ENCODE peak calls at places on chromosomes 2 and 18, in nine cellular contexts. B is effector memory CD4-positive, alpha-beta T cell; X is heart right ventricle; Y is pancreas; G is trophoblast cell; I is ovary; D is lung; E is suprapubic skin; V is upper lobe of right lung. F is an unnamed sample.

GRCh38 chr2:74250189-74250631 is 51.8 kb downstream of the MTHFD2 start:
- DNase-seq in Y (no peak), E (no peak), I (peak; percentile 49), B (peak; percentile 20), V (peak; percentile 71), X (peak; percentile 36), G (peak; percentile 73), D (peak; percentile 39), F (peak; percentile 31)

GRCh38 chr2:36556847-36557246 is 41.1 kb downstream of the FEZ2 start:
- DNase-seq in I (no peak), B (no peak), V (no peak), Y (no peak), G (peak; percentile 50), D (no peak), X (no peak), E (no peak), F (no peak)

GRCh38 chr18:24200494-24200893 is 61.6 kb downstream of the CABYR start:
- DNase-seq in G (no peak), E (no peak), Y (no peak), I (no peak), X (no peak), V (no peak), B (no peak), D (no peak), F (no peak)

GRCh38 chr2:217262916-217263315 is 403.1 kb upstream of the TNP1 start:
- DNase-seq in X (no peak), D (no peak), V (no peak), Y (no peak), B (no peak), E (no peak), G (no peak), I (no peak), F (no peak)

GRCh38 chr18:35811896-35812295 is 160.6 kb upstream of the RMP24 start:
- DNase-seq in E (no peak), V (no peak), X (no peak), G (peak; percentile 8), Y (no peak), B (no peak), D (no peak), I (no peak), F (no peak)

GRCh38 chr18:9673296-9674251 is 34.5 kb upstream of the RAB31 start:
- DNase-seq in I (no peak), X (no peak), V (no peak), D (peak; percentile 80), B (no peak), G (peak; percentile 90), E (no peak), Y (peak; percentile 80), F (no peak)

GRCh38 chr2:17254421-17254820 is 263.8 kb downstream of the RAD51AP2 start:
- DNase-seq in D (no peak), G (peak; percentile 91), E (no peak), X (no peak), B (no peak), Y (no peak), V (no peak), I (no peak), F (no peak)

GRCh38 chr2:85580206-85580605 is 2.8 kb downstream of the VAMP8 start:
- DNase-seq in E (no peak), I (no peak), B (no peak), V (no peak), Y (no peak), D (no peak), G (no peak), X (no peak), F (no peak)

GRCh38 chr2:45765007-45765767 is 113.7 kb downstream of the PRKCE start:
- DNase-seq in I (no peak), Y (no peak), X (no peak), B (no peak), D (no peak), G (no peak), E (no peak), V (no peak), F (no peak)

GRCh38 chr18:14945286-14945685 is 197.3 kb downstream of the ANKRD30B start:
- DNase-seq in V (no peak), E (no peak), X (no peak), G (no peak), D (no peak), I (no peak), B (no peak), Y (no peak), F (no peak)

GRCh38 chr18:14944838-14945237 is 196.9 kb downstream of the ANKRD30B start:
- DNase-seq in G (no peak), B (no peak), I (no peak), X (no peak), Y (no peak), E (no peak), V (no peak), D (no peak), F (no peak)

GRCh38 chr18:14947482-14948162 is 199.7 kb downstream of the ANKRD30B start:
- DNase-seq in D (no peak), V (no peak), E (no peak), G (no peak), X (no peak), I (no peak), Y (no peak), B (no peak), F (no peak)

GRCh38 chr18:14943967-14944636 is 196.1 kb downstream of the ANKRD30B start:
- DNase-seq in E (no peak), G (no peak), Y (no peak), B (no peak), D (no peak), X (no peak), I (no peak), V (no peak), F (no peak)

GRCh38 chr18:14945984-14946383 is 198.0 kb downstream of the ANKRD30B start:
- DNase-seq in V (no peak), B (no peak), D (no peak), E (no peak), I (no peak), G (no peak), X (no peak), Y (no peak), F (no peak)
- H3K4me1 ChIP-seq in V (no peaks in the 10 kb centered on the region), B (no peaks in the 10 kb centered on the region), D (no peaks in the 10 kb centered on the region), E (no peaks in the 10 kb centered on the region), I (no peaks in the 10 kb centered on the region), G (no peaks in the 10 kb centered on the region), X (no peaks in the 10 kb centered on the region), Y (no peaks in the 10 kb centered on the region), F (no peaks in the 10 kb centered on the region)

GRCh38 chr2:60445684-60446184 is 107.7 kb downstream of the BCL11A start:
- DNase-seq in B (no peak), G (no peak), D (no peak), I (no peak), Y (no peak), V (no peak), X (no peak), E (no peak), F (no peak)
- H3K4me1 ChIP-seq in B (no peaks in the 10 kb centered on the region), G (no peaks in the 10 kb centered on the region), D (no peaks in the 10 kb centered on the region), I (no peaks in the 10 kb centered on the region), Y (no peaks in the 10 kb centered on the region), V (no peaks in the 10 kb centered on the region), X (peaks cover 8% of the 10 kb centered on the region), E (peaks cover 23% of the 10 kb centered on the region), F (no peaks in the 10 kb centered on the region)

DNA sequence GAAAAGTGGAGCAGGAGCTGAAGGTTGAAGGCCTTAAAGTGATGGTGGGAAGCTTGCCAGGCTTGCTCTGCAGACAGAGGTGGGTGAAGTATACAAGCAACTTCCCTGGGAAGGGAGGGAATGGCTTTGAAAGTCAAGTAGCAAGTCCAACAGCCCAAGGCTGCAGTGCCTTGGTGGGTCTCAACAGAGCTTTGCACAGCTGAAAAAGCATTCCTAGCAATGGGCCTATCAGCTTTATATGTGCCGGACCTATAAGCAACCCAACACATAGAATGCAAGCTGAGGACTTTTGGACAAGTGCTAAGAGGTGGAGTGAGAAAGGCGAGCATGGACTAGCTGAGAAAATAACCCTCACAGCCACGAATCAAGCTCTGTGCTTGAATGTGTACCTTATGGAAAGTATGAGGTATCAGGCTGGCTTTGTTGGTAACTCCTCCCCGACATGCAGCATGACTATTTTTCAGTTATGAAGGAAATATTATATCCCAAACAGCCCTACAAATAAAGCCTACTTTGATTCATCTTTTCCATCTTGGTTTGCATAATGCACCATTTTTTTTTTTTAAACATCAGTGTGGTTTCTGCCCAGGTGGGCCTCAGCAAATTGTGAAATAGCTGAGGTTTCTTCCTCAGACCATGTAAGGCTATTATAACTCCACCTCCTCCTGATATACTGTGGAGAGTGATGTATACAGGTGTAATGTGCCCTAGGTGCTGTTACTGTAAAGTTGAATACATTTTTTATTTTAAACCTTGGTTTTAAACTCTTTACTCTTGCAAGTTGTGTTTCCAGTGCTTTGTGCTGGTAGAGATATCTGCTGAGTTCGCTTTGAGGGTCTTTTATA is 241.4 kb upstream of the CXCR4 start:
- DNase-seq in B (no peak), G (no peak), I (no peak), E (no peak), Y (no peak), D (no peak), V (no peak), X (no peak), F (no peak)
- H3K4me1 ChIP-seq in B (peaks cover 14% of the 10 kb centered on the region), G (no peaks in the 10 kb centered on the region), I (no peaks in the 10 kb centered on the region), E (no peaks in the 10 kb centered on the region), Y (no peaks in the 10 kb centered on the region), D (no peaks in the 10 kb centered on the region), V (peaks cover 9% of the 10 kb centered on the region), X (no peaks in the 10 kb centered on the region), F (no peaks in the 10 kb centered on the region)

GRCh38 chr2:31965094-31965493 is 45.7 kb downstream of the MEMO1 start:
- DNase-seq in G (no peak), V (no peak), E (no peak), X (no peak), I (no peak), D (no peak), B (no peak), Y (no peak), F (no peak)

GRCh38 chr2:31967790-31968189 is 43.0 kb downstream of the MEMO1 start:
- DNase-seq in I (no peak), G (peak; percentile 75), B (no peak), E (no peak), Y (no peak), D (no peak), V (no peak), X (no peak), F (no peak)

GRCh38 chr2:31957748-31958717 is 52.8 kb downstream of the MEMO1 start:
- DNase-seq in G (no peak), Y (no peak), B (no peak), E (no peak), V (no peak), D (no peak), I (no peak), X (no peak), F (no peak)

DNA sequence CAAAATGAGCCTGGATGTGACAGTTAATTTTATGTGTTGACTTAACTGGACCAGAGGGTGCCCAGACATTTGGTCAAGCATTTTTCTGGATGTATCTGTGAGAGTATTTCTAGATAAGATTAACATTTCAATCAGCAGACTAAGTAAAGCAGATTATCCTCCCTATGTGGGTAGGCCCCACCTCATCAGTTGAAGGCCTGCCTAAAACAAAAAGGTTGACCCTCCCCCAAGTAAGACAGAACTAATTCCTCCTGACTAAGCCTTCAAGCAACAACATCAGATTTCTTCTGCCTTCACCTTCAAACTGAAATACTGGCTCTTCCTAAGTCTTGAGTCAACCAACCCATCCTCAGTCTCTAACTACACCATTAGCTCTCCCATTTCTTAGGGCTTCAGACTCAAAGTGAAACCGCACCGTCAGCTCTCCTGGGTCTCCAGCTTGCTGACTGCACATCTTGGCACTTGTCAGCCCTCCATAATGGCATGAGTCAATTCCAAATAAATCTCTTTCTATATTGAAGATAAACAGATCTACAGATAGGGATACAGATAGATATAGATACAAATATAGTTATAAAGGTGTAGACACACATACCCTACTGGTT is 47.9 kb downstream of the MEMO1 start:
- DNase-seq in Y (no peak), D (no peak), G (peak; percentile 49), I (no peak), B (no peak), E (no peak), V (no peak), X (no peak), F (no peak)
- H3K4me1 ChIP-seq in Y (no peaks in the 10 kb centered on the region), D (peaks cover 6% of the 10 kb centered on the region), G (no peaks in the 10 kb centered on the region), I (peaks cover 3% of the 10 kb centered on the region), B (peaks cover 11% of the 10 kb centered on the region), E (peaks cover 16% of the 10 kb centered on the region), V (no peaks in the 10 kb centered on the region), X (peaks cover 49% of the 10 kb centered on the region), F (no peaks in the 10 kb centered on the region)

F was measured in uterus.